ENCODE peak calls at places on chromosomes 5 and 9, in ten cellular contexts. B is mesothelial cell of epicardium; N is IMR-90; T is aorta; M is choroid plexus epithelial cell; C is NCI-H69; W is ELF-1; J is NCI-H2081; H is activated CD4-positive, alpha-beta T cell treated with anti-CD3 and anti-CD28 coated beads, Interleukin-2, amount 10 ng/mL, durations not matched to agents 7 days and 5 days; F is NCI-H1417 treated with DMSO at 0.1 percent for 48 hours. S is an unnamed sample.
A peak's percentile ranks its signal among the peaks of the same experiment; 100 is the strongest.

GRCh38 chr9:8874482-8874881 is 1074.9 kb upstream of the DMAC1 start:
- DNase-seq in B (no peak), N (no peak), T (no peak), M (no peak), C (no peak), W (no peak), J (no peak), H (no peak), F (no peak), S (no peak)

GRCh38 chr5:79567926-79568549 is 44.2 kb upstream of the TENT2 start:
- DNase-seq in B (no peak), N (peak; percentile 57), T (no peak), M (peak; percentile 38), C (no peak), W (peak; percentile 13), J (no peak), H (no peak), F (no peak), S (peak; percentile 19)

GRCh38 chr5:161432798-161433197 is 113.7 kb downstream of the GABRB2 start:
- DNase-seq in B (no peak), N (no peak), T (no peak), M (no peak), C (no peak), W (no peak), J (no peak), H (no peak), F (no peak), S (no peak)

GRCh38 chr9:120740135-120740534 is 25.9 kb upstream of the MEGF9 start:
- DNase-seq in B (no peak), N (no peak), T (no peak), M (peak; percentile 13), C (peak; percentile 27), W (no peak), J (no peak), H (no peak), F (no peak), S (no peak)

GRCh38 chr9:135961277-135961705 is at the start of gene UBAC1:
- DNase-seq in B (peak; percentile 90), N (peak; percentile 94), T (peak; percentile 99), M (peak; percentile 95), C (peak; percentile 99), W (peak; percentile 97), J (peak; percentile 97), H (peak; percentile 93), F (peak; percentile 82), S (peak; percentile 92)

GRCh38 chr5:171316258-171317121 is 7.4 kb downstream of the TLX3 start:
- DNase-seq in B (no peak), N (peak; percentile 20), T (no peak), M (no peak), C (no peak), W (peak; percentile 63), J (no peak), H (no peak), F (no peak), S (no peak)

GRCh38 chr5:149406203-149406978 is 27.3 kb upstream of the IL17B start:
- DNase-seq in B (no peak), N (peak; percentile 94), T (peak; percentile 95), M (peak; percentile 85), C (no peak), W (no peak), J (no peak), H (no peak), F (no peak), S (no peak)

GRCh38 chr9:87502446-87503232 is 5.0 kb downstream of the DAPK1 start:
- DNase-seq in B (no peak), N (no peak), T (no peak), M (no peak), C (no peak), W (no peak), J (no peak), H (no peak), F (no peak), S (no peak)

GRCh38 chr9:100282388-100282719 is 70.4 kb downstream of the TEX10 start:
- DNase-seq in B (no peak), N (no peak), T (no peak), M (no peak), C (no peak), W (no peak), J (no peak), H (no peak), F (no peak), S (no peak)

GRCh38 chr9:21672140-21672539 is 130.3 kb upstream of the MTAP start:
- DNase-seq in B (no peak), N (no peak), T (no peak), M (no peak), C (no peak), W (no peak), J (no peak), H (no peak), F (no peak), S (no peak)

GRCh38 chr5:91712718-91713117 is 329.6 kb upstream of the ARRDC3 start:
- DNase-seq in B (no peak), N (no peak), T (no peak), M (peak; percentile 4), C (no peak), W (no peak), J (no peak), H (no peak), F (no peak), S (no peak)

GRCh38 chr5:119131530-119132313 is 60.8 kb downstream of the DMXL1 start:
- DNase-seq in B (no peak), N (peak; percentile 19), T (no peak), M (peak; percentile 4), C (no peak), W (no peak), J (no peak), H (no peak), F (no peak), S (no peak)

GRCh38 chr5:154273028-154273617 is 82.6 kb downstream of the GALNT10 start:
- DNase-seq in B (no peak), N (peak; percentile 21), T (no peak), M (peak; percentile 91), C (no peak), W (peak; percentile 50), J (no peak), H (peak; percentile 40), F (no peak), S (no peak)

GRCh38 chr5:180829711-180830110 is 27.1 kb upstream of the MGAT1 start:
- DNase-seq in B (no peak), N (no peak), T (no peak), M (no peak), C (no peak), W (no peak), J (no peak), H (no peak), F (no peak), S (no peak)

GRCh38 chr9:129285979-129286772 is 108.1 kb upstream of the IER5L start:
- DNase-seq in B (no peak), N (no peak), T (peak; percentile 62), M (no peak), C (no peak), W (no peak), J (no peak), H (no peak), F (no peak), S (no peak)

GRCh38 chr5:149237662-149238061 is 34.0 kb upstream of the AFAP1L1 start:
- DNase-seq in B (no peak), N (no peak), T (no peak), M (peak; percentile 44), C (no peak), W (no peak), J (no peak), H (no peak), F (no peak), S (peak; percentile 27)

GRCh38 chr9:90098456-90098855 is 493.6 kb downstream of the GADD45G start:
- DNase-seq in B (no peak), N (no peak), T (no peak), M (no peak), C (peak; percentile 65), W (no peak), J (no peak), H (no peak), F (no peak), S (no peak)

GRCh38 chr9:93126151-93126781 is 7.8 kb downstream of the NINJ1 start:
- DNase-seq in B (no peak), N (no peak), T (peak; percentile 73), M (no peak), C (no peak), W (no peak), J (no peak), H (peak; percentile 46), F (no peak), S (no peak)

GRCh38 chr5:177489119-177489716 is 8.2 kb downstream of the PDLIM7 start:
- DNase-seq in B (no peak), N (no peak), T (peak; percentile 81), M (no peak), C (no peak), W (no peak), J (no peak), H (no peak), F (no peak), S (no peak)

GRCh38 chr5:61168951-61169350 is 6.7 kb upstream of the SMIM15 start:
- DNase-seq in B (no peak), N (no peak), T (no peak), M (no peak), C (no peak), W (no peak), J (no peak), H (no peak), F (no peak), S (no peak)

GRCh38 chr5:91367374-91367773 is 15.7 kb downstream of the ARRDC3 start:
- DNase-seq in B (no peak), N (no peak), T (no peak), M (no peak), C (no peak), W (no peak), J (no peak), H (no peak), F (no peak), S (no peak)

GRCh38 chr5:15023846-15024245 is 152.3 kb upstream of the ANKH start:
- DNase-seq in B (no peak), N (no peak), T (no peak), M (no peak), C (no peak), W (no peak), J (no peak), H (no peak), F (no peak), S (peak; percentile 72)

GRCh38 chr5:142065273-142065672 is 43.3 kb upstream of the NDFIP1 start:
- DNase-seq in B (no peak), N (peak; percentile 38), T (no peak), M (peak; percentile 64), C (peak; percentile 73), W (peak; percentile 23), J (no peak), H (no peak), F (no peak), S (no peak)

GRCh38 chr9:4222357-4222756 is 77.5 kb downstream of the GLIS3 start:
- DNase-seq in B (no peak), N (no peak), T (no peak), M (no peak), C (no peak), W (no peak), J (no peak), H (no peak), F (no peak), S (peak; percentile 31)

GRCh38 chr5:160291467-160291866 is 20.9 kb downstream of the CCNJL start:
- DNase-seq in B (no peak), N (no peak), T (no peak), M (no peak), C (no peak), W (no peak), J (no peak), H (no peak), F (no peak), S (no peak)

S was measured in PC-3.